ENCODE peak calls at places on chromosomes 1 and 21, in nine cellular contexts. A is GDM1; I is activated CD4-positive, CD25-positive, alpha-beta regulatory T cell; B is activated gamma-delta T cell; W is activated naive CD4-positive, alpha-beta T cell; L is CD4-positive, CD25-positive, alpha-beta regulatory T cell; J is Ammon's horn; F is T-helper 1 cell; O is left colon. Z is an unnamed sample.

GRCh38 chr1:21906173-21907078 is 30.7 kb downstream of the HSPG2 start:
- DNase-seq in O (no peak), A (no peak), F (no peak), I (no peak), B (no peak), J (no peak), L (no peak), W (no peak), Z (no peak)

GRCh38 chr1:85572574-85572973 is 8.0 kb upstream of the CCN1 start:
- DNase-seq in J (no peak), A (no peak), I (no peak), L (no peak), W (no peak), B (no peak), F (no peak), O (no peak), Z (no peak)

GRCh38 chr1:198794498-198794897 is 155.7 kb downstream of the PTPRC start:
- DNase-seq in W (no peak), A (no peak), F (no peak), J (no peak), B (no peak), I (no peak), O (no peak), L (no peak), Z (no peak)

GRCh38 chr1:8874230-8875201 is 4.0 kb downstream of the ENO1 start:
- DNase-seq in F (no peak), O (no peak), L (no peak), W (no peak), B (no peak), J (no peak), A (no peak), I (no peak), Z (no peak)

GRCh38 chr1:75672528-75673393 is 51.7 kb upstream of the ACADM start:
- DNase-seq in A (no peak), J (no peak), F (no peak), L (no peak), W (no peak), O (no peak), B (no peak), I (no peak), Z (no peak)

GRCh38 chr1:197958861-197959260 is 41.7 kb downstream of the LHX9 start:
- DNase-seq in J (no peak), B (no peak), F (no peak), W (no peak), I (no peak), L (no peak), O (no peak), A (no peak), Z (no peak)

GRCh38 chr21:45294509-45295291 is 7.0 kb upstream of the POFUT2 start:
- DNase-seq in L (no peak), B (no peak), I (no peak), O (peak; percentile 50), W (no peak), J (no peak), F (no peak), A (no peak), Z (no peak)

GRCh38 chr1:116504308-116505156 is 66.3 kb downstream of the CD58 start:
- DNase-seq in F (peak; percentile 98), I (peak; percentile 44), A (peak; percentile 91), B (no peak), O (peak; percentile 60), L (peak; percentile 97), W (peak; percentile 56), J (peak; percentile 78), Z (peak; percentile 82)

GRCh38 chr1:21520899-21521716 is 11.9 kb downstream of the ALPL start:
- DNase-seq in W (no peak), B (no peak), O (no peak), J (no peak), L (no peak), I (no peak), A (no peak), F (no peak), Z (no peak)

GRCh38 chr1:15206418-15207030 is 40.5 kb upstream of the FHAD1 start:
- DNase-seq in B (no peak), O (no peak), F (no peak), L (no peak), A (no peak), I (no peak), W (no peak), J (no peak), Z (no peak)

GRCh38 chr1:238281418-238281817 is 390.7 kb upstream of the ZP4 start:
- DNase-seq in W (no peak), J (no peak), O (no peak), B (no peak), I (no peak), A (no peak), F (no peak), L (no peak), Z (no peak)

GRCh38 chr1:89262643-89263042 is 10.0 kb downstream of the GBP5 start:
- DNase-seq in J (no peak), B (no peak), W (no peak), L (no peak), F (no peak), O (no peak), I (no peak), A (no peak), Z (no peak)

GRCh38 chr1:205270764-205271163 is 43.0 kb downstream of the TMCC2 start:
- DNase-seq in L (no peak), O (no peak), W (no peak), A (no peak), J (peak; percentile 64), F (no peak), I (no peak), B (no peak), Z (no peak)

GRCh38 chr21:45596704-45597318 is 46.7 kb upstream of the PCBP3 start:
- DNase-seq in W (peak; percentile 84), A (peak; percentile 44), B (no peak), F (peak; percentile 78), I (peak; percentile 88), J (peak; percentile 70), O (peak; percentile 89), L (peak; percentile 80), Z (peak; percentile 79)

GRCh38 chr1:168799918-168800605 is 71.1 kb upstream of the DPT start:
- DNase-seq in B (no peak), W (no peak), I (no peak), O (no peak), F (no peak), L (no peak), J (no peak), A (no peak), Z (no peak)

GRCh38 chr1:204041803-204042505 is 31.0 kb upstream of the SOX13 start:
- DNase-seq in B (no peak), W (no peak), L (no peak), I (no peak), A (no peak), F (no peak), J (no peak), O (no peak), Z (no peak)

Z was measured in effector memory CD8-positive, alpha-beta T cell.